ENCODE peak calls at places on chromosome 18, in seven cellular contexts. R is heart left ventricle, Y is sigmoid colon, A is esophagus squamous epithelium, F is HCT116, X is spleen, K is thyroid gland. O is an unnamed sample.

GRCh38 chr18:71168576-71169145 is 879.8 kb downstream of the SOCS6 start:
- DNase-seq in K (no peak), X (no peak), F (no peak), Y (no peak), A (no peak), R (no peak), O (no peak)

GRCh38 chr18:23827681-23828080 is 138.4 kb downstream of the LAMA3 start:
- DNase-seq in A (no peak), R (no peak), Y (no peak), X (no peak), K (peak; percentile 45), F (no peak), O (no peak)

GRCh38 chr18:26089247-26090129 is 925 bp downstream of the SS18 start:
- DNase-seq in X (no peak), F (no peak), Y (no peak), K (no peak), A (no peak), R (no peak), O (no peak)

GRCh38 chr18:23938046-23938756 is 76.4 kb upstream of the TTC39C start:
- DNase-seq in Y (no peak), A (no peak), K (no peak), X (no peak), F (no peak), R (no peak), O (no peak)

GRCh38 chr18:34787931-34788532 is 77.9 kb downstream of the DTNA start:
- DNase-seq in F (peak; percentile 59), K (peak; percentile 35), R (no peak), A (no peak), X (no peak), Y (no peak), O (no peak)

GRCh38 chr18:46343940-46344372 is 239.8 kb downstream of the HAUS1 start:
- DNase-seq in Y (peak; percentile 65), K (peak; percentile 78), X (peak; percentile 88), A (no peak), R (peak; percentile 53), F (no peak), O (no peak)

GRCh38 chr18:56716692-56717146 is 65.6 kb downstream of the WDR7 start:
- DNase-seq in R (no peak), X (no peak), A (no peak), Y (no peak), K (no peak), F (no peak), O (no peak)

GRCh38 chr18:41216604-41217003 is 738.4 kb upstream of the PIK3C3 start:
- DNase-seq in Y (no peak), K (no peak), F (no peak), R (no peak), X (no peak), A (no peak), O (no peak)

GRCh38 chr18:75482880-75483279 is 55.4 kb upstream of the SMIM21 start:
- DNase-seq in R (no peak), X (no peak), A (no peak), F (no peak), Y (no peak), K (no peak), O (no peak)

GRCh38 chr18:43236921-43237320 is 40.4 kb downstream of the SYT4 start:
- DNase-seq in R (no peak), X (no peak), K (no peak), Y (no peak), F (no peak), A (no peak), O (no peak)

GRCh38 chr18:21548647-21549046 is 51.9 kb downstream of the ESCO1 start:
- DNase-seq in K (no peak), F (no peak), Y (no peak), A (no peak), R (no peak), X (no peak), O (no peak)

GRCh38 chr18:50401888-50402287 is 27.0 kb downstream of the SKA1 start:
- DNase-seq in A (no peak), R (peak; percentile 63), F (no peak), X (no peak), Y (no peak), K (peak; percentile 49), O (peak; percentile 68)

GRCh38 chr18:22701795-22702194 is 231.3 kb upstream of the RBBP8 start:
- DNase-seq in X (no peak), K (no peak), A (no peak), F (no peak), Y (no peak), R (no peak), O (no peak)

GRCh38 chr18:67730884-67731283 is 214.4 kb upstream of the DSEL start:
- DNase-seq in R (no peak), K (no peak), Y (no peak), F (no peak), X (no peak), A (no peak), O (no peak)

GRCh38 chr18:4351005-4351404 is 104.1 kb downstream of the DLGAP1 start:
- DNase-seq in K (no peak), F (no peak), Y (no peak), X (no peak), A (no peak), R (no peak), O (no peak)

GRCh38 chr18:43012951-43013350 is 102.5 kb downstream of the RIT2 start:
- DNase-seq in F (no peak), Y (no peak), K (no peak), A (no peak), R (no peak), X (no peak), O (no peak)

GRCh38 chr18:56869189-56869777 is 218.1 kb downstream of the WDR7 start:
- DNase-seq in X (no peak), R (no peak), A (no peak), F (peak; percentile 55), K (no peak), Y (no peak), O (no peak)

GRCh38 chr18:73007195-73007934 is 139.6 kb upstream of the NETO1 start:
- DNase-seq in X (no peak), R (no peak), Y (no peak), F (no peak), K (no peak), A (no peak), O (no peak)

GRCh38 chr18:1013951-1014350 is 109.3 kb downstream of the ADCYAP1 start:
- DNase-seq in R (no peak), A (no peak), Y (no peak), F (no peak), X (no peak), K (no peak), O (no peak)

GRCh38 chr18:28147674-28148171 is 29.2 kb downstream of the CDH2 start:
- DNase-seq in X (no peak), Y (no peak), A (no peak), F (no peak), R (no peak), K (peak; percentile 28), O (no peak)

GRCh38 chr18:53380063-53380639 is 844.3 kb downstream of the MBD2 start:
- DNase-seq in K (no peak), R (no peak), Y (no peak), A (no peak), F (peak; percentile 19), X (no peak), O (no peak)

GRCh38 chr18:51399491-51400122 is 202.1 kb upstream of the MEX3C start:
- DNase-seq in X (no peak), K (no peak), Y (no peak), F (no peak), A (no peak), R (no peak), O (no peak)

DNA sequence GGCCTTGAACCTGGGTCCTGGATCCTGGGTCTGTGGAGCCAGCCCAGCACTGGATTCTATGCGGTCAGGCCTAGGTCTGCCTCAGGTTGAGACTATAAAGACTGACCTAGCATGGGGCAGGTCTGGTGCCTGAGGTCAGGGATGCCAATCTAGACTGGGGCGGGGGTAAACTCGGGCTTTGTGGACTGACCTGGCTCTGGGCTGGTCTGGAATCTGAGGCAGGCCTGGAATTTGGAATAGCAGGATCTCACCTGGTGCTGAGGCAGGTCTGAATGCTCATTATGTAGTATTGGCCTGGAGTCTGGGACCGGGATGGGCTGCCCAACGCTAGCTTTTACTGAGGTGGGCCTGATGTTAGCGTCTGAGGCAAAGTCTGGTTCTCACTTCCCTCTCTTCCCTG is 256.0 kb downstream of the KIAA1328 start:
- DNase-seq in X (no peak), F (no peak), R (no peak), A (no peak), Y (peak; percentile 43), K (no peak), O (no peak)
- H3K27ac ChIP-seq in X (no peak overlapping the region), F (no peak overlapping the region), R (no peak overlapping the region), A (no peak overlapping the region), Y (no peak overlapping the region), K (no peak overlapping the region), O (no peak overlapping the region)

DNA sequence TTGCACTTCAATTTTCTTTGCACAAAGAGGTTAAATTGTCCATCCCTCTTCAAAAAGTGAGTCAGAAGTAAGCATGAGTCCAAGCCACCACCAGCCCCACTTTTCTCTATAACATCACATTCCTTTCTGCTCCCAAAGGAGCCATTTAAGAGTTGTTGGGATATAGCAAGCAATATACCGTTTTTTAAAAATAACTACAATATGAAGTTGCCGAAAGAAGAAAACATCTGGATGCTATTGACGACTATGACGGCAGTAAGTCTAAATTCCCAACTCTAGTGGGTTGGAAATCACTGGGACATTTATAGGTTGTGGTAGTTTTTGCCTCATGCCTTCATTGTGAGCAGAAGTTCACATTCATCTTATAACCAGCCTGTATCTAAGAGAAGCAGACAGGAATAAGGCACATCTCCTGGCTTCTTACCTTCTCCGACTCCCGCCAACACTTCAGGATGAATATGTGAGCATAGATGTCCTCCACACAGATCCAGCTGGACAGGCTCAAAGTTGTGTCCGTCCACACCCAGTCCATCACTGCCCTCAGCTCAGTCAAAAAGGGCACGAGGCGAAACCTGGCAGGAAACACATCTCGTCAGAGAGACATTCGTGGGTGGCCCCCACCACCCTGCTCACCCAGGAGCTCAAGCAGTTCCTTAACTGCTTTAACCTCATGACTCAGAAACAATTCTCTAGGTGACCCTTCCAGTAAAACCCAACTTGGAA is 163.6 kb downstream of the NAPG start:
- DNase-seq in K (no peak), R (no peak), F (no peak), X (no peak), Y (no peak), A (no peak), O (no peak)
- H3K4me1 ChIP-seq in K (no peaks in the 10 kb centered on the region), R (no peaks in the 10 kb centered on the region), F (no peaks in the 10 kb centered on the region), X (no peaks in the 10 kb centered on the region), Y (no peaks in the 10 kb centered on the region), A (no peaks in the 10 kb centered on the region), O (no peaks in the 10 kb centered on the region)

DNA sequence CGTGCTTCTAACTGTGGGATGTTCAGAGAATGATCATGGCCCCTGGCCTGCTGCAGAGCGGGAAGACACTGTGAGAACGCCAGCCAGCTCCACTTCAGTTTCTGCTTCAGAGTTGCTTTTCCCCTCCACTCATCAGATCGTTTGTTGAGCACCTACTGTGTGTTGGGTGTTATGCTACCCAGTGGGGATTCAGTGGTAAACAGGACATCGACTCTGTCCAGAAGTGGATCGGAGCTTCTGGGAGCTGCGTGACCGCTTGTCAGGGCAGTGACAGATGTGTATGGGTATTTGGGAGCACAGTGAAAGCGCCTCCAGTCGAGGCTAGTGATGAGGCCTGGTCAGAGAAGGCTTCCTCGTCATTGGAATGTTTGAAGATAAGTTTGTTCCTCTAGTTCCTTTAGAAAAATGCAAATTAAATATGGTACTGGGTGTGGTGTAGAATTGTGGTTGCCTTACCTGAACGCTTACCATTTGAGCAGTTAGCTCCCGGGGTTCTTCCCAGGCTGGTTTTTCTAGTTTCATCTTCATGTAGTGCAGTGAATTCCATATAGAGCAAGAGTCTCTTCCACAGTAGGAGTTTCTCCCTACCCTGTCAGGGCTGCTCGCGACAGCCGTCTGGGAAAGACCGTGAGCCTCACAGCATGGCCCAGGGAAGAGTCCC is 2.8 kb downstream of the RAB12 start:
- DNase-seq in R (no peak), Y (no peak), F (no peak), X (no peak), A (no peak), K (no peak), O (no peak)
- TF ChIP-seq POLR2A in R (no peak), Y (no peak), F (no peak), X (no peak), A (no peak), K (no peak), O (no peak)

GRCh38 chr18:63158012-63158631 is 161.4 kb downstream of the BCL2 start:
- DNase-seq in F (no peak), X (no peak), K (no peak), A (no peak), Y (no peak), R (no peak), O (no peak)
- H3K27ac ChIP-seq in F (no peak overlapping the region), X (peak overlapping the region; percentile 93), K (peak overlapping the region; percentile 22), A (peak overlapping the region; percentile 14), Y (no peak overlapping the region), R (peak overlapping the region; percentile 83), O (no peak overlapping the region)

O was measured in right lobe of liver.